ENCODE peak calls at places on chromosomes 6 and 20, in six cellular contexts. F, E, L, X, W and N are unnamed samples. For H3K4me1, the result is how much of the 10 kb centered on the place peaks cover.

GRCh38 chr6:4687989-4688947 is 87.9 kb upstream of the CDYL start:
- DNase-seq in W (peak), X (peak), L (no peak), E (no peak), F (no peak), N (no peak)

GRCh38 chr20:62936996-62937352 is 973 bp upstream of the GID8 start:
- DNase-seq in W (peak), L (no peak), E (no peak), F (no peak), X (peak), N (no peak)

GRCh38 chr6:35663447-35664235 is 25.1 kb downstream of the FKBP5 start:
- DNase-seq in W (peak), L (no peak), F (no peak), X (peak), E (no peak), N (no peak)

GRCh38 chr20:57361517-57361916 is 10.5 kb downstream of the RAE1 start:
- DNase-seq in F (no peak), W (peak), X (peak), E (peak), L (no peak), N (no peak)

GRCh38 chr6:36743032-36743431 is 45.4 kb downstream of the RAB44 start:
- DNase-seq in E (no peak), W (no peak), X (no peak), L (no peak), F (peak), N (no peak)

GRCh38 chr6:107763959-107764358 is 60.2 kb downstream of the SCML4 start:
- DNase-seq in F (no peak), E (no peak), X (peak), W (peak), L (no peak), N (no peak)

GRCh38 chr6:28710466-28711191 is 184.9 kb downstream of the GPX5 start:
- DNase-seq in L (no peak), X (no peak), F (no peak), E (peak), W (peak), N (no peak)

GRCh38 chr6:161079566-161080262 is 88.1 kb downstream of the MAP3K4 start:
- DNase-seq in W (peak), F (no peak), L (no peak), E (no peak), X (peak), N (peak)

GRCh38 chr6:7541175-7542064 is at the start of gene DSP:
- DNase-seq in F (peak), W (no peak), E (peak), L (peak), X (peak), N (no peak)

GRCh38 chr20:51385941-51386530 is 156.5 kb downstream of the NFATC2 start:
- DNase-seq in L (no peak), E (peak), X (peak), F (peak), W (peak), N (peak)

GRCh38 chr6:25169551-25170335 is 109.4 kb upstream of the CARMIL1 start:
- DNase-seq in X (peak), W (peak), L (no peak), E (no peak), F (no peak), N (no peak)

GRCh38 chr20:35953411-35954199 is 697 bp downstream of the SCAND1 start:
- DNase-seq in E (peak), F (peak), L (peak), W (peak), X (peak), N (peak)

GRCh38 chr6:111663232-111663631 is 57.6 kb upstream of the TRAF3IP2 start:
- DNase-seq in E (peak), W (no peak), X (peak), F (peak), L (no peak), N (no peak)

GRCh38 chr6:36650848-36651247 is 27.7 kb upstream of the CDKN1A start:
- DNase-seq in L (no peak), F (peak), E (peak), W (no peak), X (no peak), N (no peak)

GRCh38 chr6:165889636-165890403 is 226.8 kb upstream of the PDE10A start:
- DNase-seq in F (peak), L (no peak), E (peak), X (peak), W (peak), N (no peak)

GRCh38 chr20:4366076-4366475 is 350.7 kb upstream of the RNF24 start:
- DNase-seq in X (peak), W (no peak), F (no peak), E (no peak), L (no peak), N (no peak)

GRCh38 chr20:23540624-23541023 is 27.7 kb downstream of the CST9L start:
- DNase-seq in X (no peak), W (no peak), E (no peak), L (no peak), F (no peak), N (no peak)

GRCh38 chr6:109393882-109394281 is 11.6 kb upstream of the CD164 start:
- DNase-seq in L (no peak), W (peak), X (peak), E (no peak), F (no peak), N (no peak)

GRCh38 chr6:15039136-15039535 is 206.7 kb upstream of the JARID2 start:
- DNase-seq in W (no peak), X (no peak), L (no peak), F (no peak), E (no peak), N (no peak)

GRCh38 chr6:65999288-65999791 is 292.3 kb upstream of the EYS start:
- DNase-seq in F (no peak), L (no peak), X (no peak), W (no peak), E (no peak), N (no peak)

GRCh38 chr6:143139239-143139784 is 78.6 kb downstream of the AIG1 start:
- DNase-seq in F (no peak), W (no peak), L (no peak), X (peak), E (no peak), N (no peak)

GRCh38 chr6:43759157-43759925 is 10.7 kb upstream of the VEGFA start:
- DNase-seq in L (peak), W (no peak), X (no peak), F (no peak), E (no peak), N (no peak)

GRCh38 chr20:38855356-38855755 is 49.9 kb downstream of the PPP1R16B start:
- DNase-seq in E (no peak), W (peak), F (no peak), X (peak), L (no peak), N (no peak)

GRCh38 chr6:118894425-118895240 is 681 bp downstream of the ASF1A start:
- DNase-seq in L (peak), W (peak), X (peak), F (peak), E (peak), N (peak)

GRCh38 chr6:57089265-57089664 is 723 bp upstream of the ZNF451 start:
- DNase-seq in L (no peak), W (no peak), X (no peak), F (no peak), E (no peak), N (no peak)

GRCh38 chr20:25063546-25063945 is 5.6 kb upstream of the ACSS1 start:
- DNase-seq in F (peak), X (no peak), L (no peak), W (no peak), E (no peak), N (no peak)

GRCh38 chr6:44041461-44042260 is 85.6 kb downstream of the MRPL14 start:
- DNase-seq in L (no peak), X (peak), E (peak), W (peak), F (peak), N (no peak)

GRCh38 chr6:49978332-49979226 is 9.2 kb upstream of the DEFB113 start:
- DNase-seq in F (no peak), L (no peak), X (no peak), W (no peak), E (no peak), N (no peak)

GRCh38 chr6:31204751-31205145 is 34.3 kb upstream of the POU5F1 start:
- DNase-seq in L (no peak), F (no peak), E (no peak), X (peak), W (peak), N (no peak)

GRCh38 chr20:44911264-44911921 is 1.5 kb downstream of the PABPC1L start:
- DNase-seq in E (peak), L (peak), X (peak), W (peak), F (peak), N (peak)

GRCh38 chr6:161439093-161439492 is 165.2 kb upstream of the AGPAT4 start:
- DNase-seq in X (peak), E (no peak), L (peak), F (no peak), W (peak), N (no peak)

GRCh38 chr6:87209812-87210211 is 54.4 kb downstream of the ZNF292 start:
- DNase-seq in F (no peak), X (no peak), L (no peak), W (no peak), E (no peak), N (no peak)

GRCh38 chr6:147322299-147323162 is 118.3 kb downstream of the STXBP5 start:
- DNase-seq in L (no peak), X (peak), E (no peak), F (no peak), W (peak), N (no peak)

GRCh38 chr6:127516676-127517273 is 2.4 kb downstream of the MTCL3 start:
- DNase-seq in X (peak), F (peak), E (peak), W (peak), L (peak), N (no peak)

DNA sequence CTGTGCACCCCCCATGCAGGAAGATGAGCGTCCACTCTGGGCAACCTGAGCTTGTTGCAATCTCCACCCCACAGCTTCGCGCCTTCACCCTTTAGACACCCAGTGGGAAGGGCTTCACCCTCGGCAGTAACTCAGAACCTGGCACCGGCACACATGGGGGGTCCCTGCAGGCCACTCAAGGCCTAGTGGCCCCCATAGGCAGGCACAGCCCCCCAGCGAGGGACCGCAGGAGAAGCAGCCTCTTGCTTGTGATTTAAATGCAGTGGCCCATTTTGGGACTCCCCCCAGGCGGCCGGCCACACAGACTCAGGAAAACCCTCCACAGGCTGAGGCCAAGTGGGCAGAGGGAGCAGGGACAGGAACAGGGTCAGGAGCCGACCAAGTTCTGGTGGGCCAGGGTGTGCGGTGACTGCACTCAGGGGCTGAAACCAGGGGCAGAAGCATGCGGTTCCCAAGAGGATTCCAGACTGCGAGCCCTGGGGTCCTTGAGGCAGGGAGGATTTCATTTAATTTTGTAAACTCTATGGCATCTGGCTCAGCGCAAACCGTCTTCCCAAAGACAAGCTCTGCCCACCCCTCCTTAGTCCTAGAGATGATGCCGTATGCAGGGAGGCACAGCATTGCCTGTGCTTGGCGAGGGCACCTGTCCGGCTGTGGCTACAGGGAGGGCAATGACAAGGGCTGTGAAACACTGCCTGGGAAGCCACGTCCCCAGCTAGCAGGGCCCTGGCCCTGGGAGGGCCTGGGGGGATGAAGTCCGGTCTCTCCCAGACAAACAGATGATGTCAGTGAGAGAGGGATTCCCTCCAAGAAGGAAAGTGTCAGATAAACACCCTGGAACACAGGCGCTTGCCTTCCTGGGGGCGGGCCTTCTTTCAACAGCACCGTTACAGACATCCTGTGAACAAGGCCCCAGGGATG is 52.9 kb upstream of the GPR31 start:
- DNase-seq in W (no peak), L (no peak), E (peak), X (no peak), F (no peak), N (no peak)
- H3K4me1 ChIP-seq in W (under half), L (under half), E (under half), X (under half), F (under half), N (under half)

GRCh38 chr20:1646975-1647431 is 10.6 kb downstream of the SIRPG start:
- DNase-seq in L (no peak), E (no peak), F (no peak), X (no peak), W (no peak), N (no peak)
- H3K4me1 ChIP-seq in L (under half), E (under half), F (under half), X (under half), W (under half), N (half or more)

GRCh38 chr6:106124015-106124414 is 37.9 kb downstream of the PRDM1 start:
- DNase-seq in F (no peak), E (no peak), W (no peak), X (no peak), L (no peak), N (no peak)
- H3K4me1 ChIP-seq in F (under half), E (under half), W (under half), X (under half), L (under half), N (under half)

DNA sequence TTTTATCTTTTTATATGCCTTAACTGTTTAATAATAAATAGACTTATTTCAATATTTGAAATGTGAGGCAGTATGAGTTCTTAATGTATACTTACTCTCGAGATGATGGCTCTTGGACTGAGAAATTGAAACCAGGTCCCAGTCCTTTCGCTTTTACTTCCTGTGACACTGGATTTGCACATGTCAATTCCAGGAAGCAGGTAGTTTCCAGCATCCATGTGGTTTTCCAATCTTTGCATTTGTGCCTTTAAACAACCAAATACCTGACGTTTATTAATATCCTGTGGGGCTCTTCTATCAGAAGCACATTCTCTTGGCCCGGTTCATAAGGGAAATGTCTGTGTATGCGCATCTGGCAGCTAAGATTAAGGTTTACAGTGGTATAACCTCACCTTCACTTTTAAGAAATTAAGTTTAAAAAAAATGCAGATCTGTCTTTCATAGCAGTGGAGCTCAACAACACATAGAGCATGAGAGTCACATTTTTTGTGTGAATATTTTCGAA is 13.1 kb downstream of the UTRN start:
- DNase-seq in L (no peak), F (no peak), X (no peak), E (peak), W (no peak), N (no peak)
- H3K4me1 ChIP-seq in L (half or more), F (under half), X (under half), E (under half), W (under half), N (under half)

GRCh38 chr6:167791780-167792478 is 34.8 kb upstream of the AFDN start:
- DNase-seq in X (no peak), W (no peak), F (no peak), E (no peak), L (no peak), N (no peak)

GRCh38 chr6:167794386-167795157 is 32.1 kb upstream of the AFDN start:
- DNase-seq in X (no peak), W (no peak), E (no peak), F (no peak), L (peak), N (no peak)

GRCh38 chr6:167791036-167791779 is 35.5 kb upstream of the AFDN start:
- DNase-seq in L (peak), F (no peak), E (no peak), W (no peak), X (no peak), N (no peak)

GRCh38 chr6:167795321-167795811 is 31.3 kb upstream of the AFDN start:
- DNase-seq in L (no peak), F (no peak), E (no peak), X (no peak), W (no peak), N (no peak)

DNA sequence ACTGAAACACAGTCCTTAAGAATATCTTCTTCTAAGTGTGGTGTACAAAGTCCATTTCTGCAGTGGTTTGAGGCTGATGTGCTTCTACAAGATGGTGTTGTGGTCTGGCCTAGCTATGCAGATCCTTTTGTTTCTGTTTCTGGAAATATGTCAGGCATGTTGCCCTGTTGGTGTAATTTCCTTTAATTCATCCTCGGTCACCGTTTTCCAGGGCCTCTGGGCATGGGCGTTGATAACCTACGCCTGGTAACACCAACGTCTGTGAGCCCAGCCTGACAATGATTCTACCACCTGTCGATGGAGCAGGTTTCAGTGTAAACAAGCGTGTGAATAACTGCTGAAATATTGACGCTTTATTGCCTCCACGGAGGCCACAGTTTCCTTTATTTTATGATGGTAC is 33.3 kb upstream of the AFDN start:
- DNase-seq in F (peak), X (no peak), W (no peak), L (no peak), E (no peak), N (no peak)
- H3K4me1 ChIP-seq in F (under half), X (under half), W (under half), L (under half), E (under half), N (under half)

GRCh38 chr20:7714549-7714948 is 225.7 kb downstream of the HAO1 start:
- DNase-seq in L (no peak), F (no peak), X (no peak), W (no peak), E (no peak), N (no peak)
- H3K4me1 ChIP-seq in L (under half), F (under half), X (under half), W (under half), E (under half), N (under half)

GRCh38 chr20:11992426-11992825 is 74.7 kb downstream of the BTBD3 start:
- DNase-seq in W (no peak), E (no peak), L (no peak), F (no peak), X (no peak), N (no peak)
- H3K4me1 ChIP-seq in W (under half), E (under half), L (under half), F (under half), X (under half), N (under half)